ENCODE peak calls at places on chromosome 18, in ten cellular contexts. I, G, Y, Z, K, J, S, U, H and L are unnamed samples.

GRCh38 chr18:11850821-11851155 is 425 bp upstream of the CHMP1B start:
- DNase-seq in I (peak; percentile 23), G (no peak), Y (no peak), Z (no peak), K (no peak), J (no peak), S (peak; percentile 28), U (no peak), H (no peak), L (no peak)

GRCh38 chr18:76621782-76622495 is 126.9 kb upstream of the ZNF516 start:
- DNase-seq in I (peak; percentile 45), G (no peak), Y (no peak), Z (no peak), K (peak; percentile 67), J (no peak), S (no peak), U (peak; percentile 73), H (no peak), L (no peak)

GRCh38 chr18:8341481-8342230 is 267.6 kb upstream of the RAB12 start:
- DNase-seq in I (no peak), G (no peak), Y (no peak), Z (no peak), K (peak; percentile 80), J (peak; percentile 23), S (no peak), U (peak; percentile 80), H (peak; percentile 97), L (no peak)

GRCh38 chr18:10421859-10422258 is 32.6 kb upstream of the APCDD1 start:
- DNase-seq in I (no peak), G (no peak), Y (no peak), Z (no peak), K (peak; percentile 45), J (no peak), S (no peak), U (peak; percentile 94), H (no peak), L (no peak)

GRCh38 chr18:59954241-59954640 is 54.4 kb downstream of the PMAIP1 start:
- DNase-seq in I (no peak), G (no peak), Y (no peak), Z (no peak), K (no peak), J (no peak), S (no peak), U (no peak), H (no peak), L (no peak)

GRCh38 chr18:79784071-79784913 is 13.4 kb upstream of the KCNG2 start:
- DNase-seq in I (no peak), G (no peak), Y (no peak), Z (no peak), K (no peak), J (no peak), S (no peak), U (no peak), H (no peak), L (no peak)

GRCh38 chr18:11747731-11748130 is 58.7 kb downstream of the GNAL start:
- DNase-seq in I (no peak), G (no peak), Y (no peak), Z (no peak), K (no peak), J (no peak), S (no peak), U (no peak), H (no peak), L (no peak)

GRCh38 chr18:78031589-78031988 is 781.9 kb downstream of the GALR1 start:
- DNase-seq in I (no peak), G (no peak), Y (no peak), Z (no peak), K (no peak), J (no peak), S (no peak), U (no peak), H (no peak), L (no peak)

GRCh38 chr18:23716516-23716915 is 27.3 kb downstream of the LAMA3 start:
- DNase-seq in I (no peak), G (no peak), Y (no peak), Z (no peak), K (peak; percentile 94), J (peak; percentile 52), S (no peak), U (peak; percentile 94), H (no peak), L (no peak)

GRCh38 chr18:2857491-2858063 is 10.8 kb downstream of the EMILIN2 start:
- DNase-seq in I (no peak), G (no peak), Y (peak; percentile 61), Z (no peak), K (peak; percentile 100), J (no peak), S (no peak), U (peak; percentile 39), H (no peak), L (no peak)

GRCh38 chr18:12307251-12307736 is 747 bp upstream of the TUBB6 start:
- DNase-seq in I (no peak), G (no peak), Y (no peak), Z (no peak), K (peak; percentile 66), J (no peak), S (no peak), U (peak; percentile 80), H (no peak), L (no peak)

GRCh38 chr18:31555971-31556747 is 35.5 kb upstream of the TTR start:
- DNase-seq in I (peak; percentile 46), G (no peak), Y (no peak), Z (peak; percentile 28), K (peak; percentile 73), J (peak; percentile 23), S (peak; percentile 67), U (peak; percentile 56), H (peak; percentile 58), L (peak; percentile 13)

GRCh38 chr18:64208531-64208930 is 59.6 kb upstream of the LINC00305 start:
- DNase-seq in I (no peak), G (no peak), Y (peak; percentile 52), Z (no peak), K (no peak), J (no peak), S (no peak), U (no peak), H (no peak), L (no peak)

GRCh38 chr18:44758821-44759624 is 78.3 kb downstream of the SETBP1 start:
- DNase-seq in I (no peak), G (no peak), Y (no peak), Z (peak; percentile 82), K (no peak), J (no peak), S (no peak), U (no peak), H (no peak), L (no peak)

GRCh38 chr18:12744103-12744502 is 41.3 kb downstream of the PSMG2 start:
- DNase-seq in I (peak; percentile 10), G (no peak), Y (no peak), Z (no peak), K (peak; percentile 74), J (peak; percentile 31), S (peak; percentile 75), U (peak; percentile 65), H (peak; percentile 69), L (no peak)

GRCh38 chr18:59792353-59792752 is 95.1 kb upstream of the CCBE1 start:
- DNase-seq in I (no peak), G (no peak), Y (no peak), Z (no peak), K (no peak), J (no peak), S (no peak), U (no peak), H (no peak), L (no peak)

GRCh38 chr18:47594063-47594462 is 336.4 kb downstream of the SMAD2 start:
- DNase-seq in I (peak; percentile 44), G (no peak), Y (no peak), Z (no peak), K (no peak), J (no peak), S (no peak), U (no peak), H (no peak), L (no peak)

GRCh38 chr18:58862851-58863538 is 1.7 kb upstream of the ZNF532 start:
- DNase-seq in I (peak; percentile 44), G (no peak), Y (peak; percentile 69), Z (peak; percentile 45), K (peak; percentile 63), J (no peak), S (no peak), U (peak; percentile 69), H (peak; percentile 45), L (peak; percentile 17)

GRCh38 chr18:55275042-55275897 is 312.7 kb downstream of the TCF4 start:
- DNase-seq in I (no peak), G (no peak), Y (no peak), Z (no peak), K (peak; percentile 83), J (no peak), S (peak; percentile 78), U (peak; percentile 89), H (peak; percentile 23), L (no peak)

GRCh38 chr18:22238036-22238435 is 68.6 kb downstream of the GATA6 start:
- DNase-seq in I (no peak), G (no peak), Y (no peak), Z (no peak), K (no peak), J (no peak), S (no peak), U (no peak), H (no peak), L (no peak)

GRCh38 chr18:11983592-11983991 is 2.3 kb downstream of the IMPA2 start:
- DNase-seq in I (no peak), G (no peak), Y (no peak), Z (no peak), K (no peak), J (no peak), S (no peak), U (no peak), H (no peak), L (no peak)

GRCh38 chr18:12934454-12935071 is 13.2 kb upstream of the SEH1L start:
- DNase-seq in I (peak; percentile 37), G (peak; percentile 66), Y (peak; percentile 81), Z (peak; percentile 57), K (peak; percentile 79), J (peak; percentile 47), S (peak; percentile 72), U (peak; percentile 78), H (peak; percentile 77), L (peak; percentile 75)

GRCh38 chr18:42141439-42141838 is 186.4 kb downstream of the PIK3C3 start:
- DNase-seq in I (no peak), G (no peak), Y (no peak), Z (no peak), K (peak; percentile 58), J (no peak), S (no peak), U (no peak), H (peak; percentile 9), L (peak; percentile 5)

GRCh38 chr18:59799383-59800015 is 100.3 kb upstream of the PMAIP1 start:
- DNase-seq in I (no peak), G (no peak), Y (no peak), Z (no peak), K (no peak), J (no peak), S (no peak), U (no peak), H (no peak), L (no peak)

GRCh38 chr18:51068111-51068510 is 38.1 kb downstream of the SMAD4 start:
- DNase-seq in I (no peak), G (no peak), Y (no peak), Z (no peak), K (peak; percentile 70), J (no peak), S (peak; percentile 46), U (peak; percentile 83), H (no peak), L (no peak)

GRCh38 chr18:46333371-46334199 is 229.4 kb downstream of the HAUS1 start:
- DNase-seq in I (peak; percentile 70), G (no peak), Y (peak; percentile 38), Z (no peak), K (no peak), J (no peak), S (no peak), U (peak; percentile 29), H (peak; percentile 31), L (peak; percentile 65)

GRCh38 chr18:78754311-78755043 is 225.1 kb upstream of the SALL3 start:
- DNase-seq in I (no peak), G (no peak), Y (no peak), Z (no peak), K (no peak), J (no peak), S (no peak), U (no peak), H (no peak), L (no peak)

GRCh38 chr18:58687871-58688308 is 16.6 kb downstream of the MALT1 start:
- DNase-seq in I (no peak), G (peak; percentile 19), Y (no peak), Z (peak; percentile 7), K (no peak), J (no peak), S (no peak), U (no peak), H (no peak), L (no peak)